ENCODE peak calls at places on chromosomes 7 and 10, in nine cellular contexts. U is A549; T is HFFc6; S is spleen; Q is fibroblast of lung; B is glutamatergic neuron; Z is CD8-positive, alpha-beta T cell; O is heart left ventricle; E is colonic mucosa. L is an unnamed sample.

GRCh38 chr10:107914450-107915276 is 750.2 kb upstream of the SORCS1 start:
- DNase-seq in S (peak), Q (peak), U (no peak), B (peak), O (no peak), E (peak), T (no peak), Z (no peak), L (no peak)

GRCh38 chr7:5088906-5089305 is 43.2 kb downstream of the RBAK start:
- DNase-seq in E (no peak), Z (no peak), U (no peak), O (no peak), S (no peak), B (no peak), Q (no peak), T (no peak), L (no peak)

GRCh38 chr10:69866246-69866687 is 64.6 kb downstream of the COL13A1 start:
- DNase-seq in E (no peak), T (no peak), B (no peak), U (no peak), Z (no peak), O (no peak), Q (no peak), S (no peak), L (no peak)

GRCh38 chr7:3309140-3309539 is 8.1 kb downstream of the SDK1 start:
- DNase-seq in B (no peak), Q (peak), S (no peak), E (no peak), Z (no peak), O (no peak), T (no peak), U (no peak), L (no peak)

GRCh38 chr10:13555884-13556529 is 27.2 kb upstream of the BEND7 start:
- DNase-seq in U (no peak), Q (no peak), T (no peak), Z (no peak), E (no peak), O (no peak), B (no peak), S (no peak), L (no peak)

GRCh38 chr10:4633186-4633585 is 192.8 kb upstream of the AKR1E2 start:
- DNase-seq in Q (no peak), S (no peak), O (no peak), T (no peak), U (no peak), Z (no peak), B (no peak), E (no peak), L (no peak)

GRCh38 chr7:4798706-4799235 is 23.3 kb downstream of the AP5Z1 start:
- DNase-seq in E (no peak), U (no peak), B (peak), O (no peak), Z (no peak), S (no peak), T (no peak), Q (no peak), L (no peak)

GRCh38 chr7:94394399-94395140 is at the start of gene COL1A2:
- DNase-seq in U (no peak), E (peak), Z (no peak), S (peak), Q (peak), O (peak), B (peak), T (peak), L (peak)

GRCh38 chr7:312409-312808 is 22.4 kb downstream of the FOXL3 start:
- DNase-seq in U (no peak), Q (no peak), O (no peak), E (no peak), T (no peak), S (no peak), Z (no peak), B (no peak), L (no peak)

GRCh38 chr10:70699659-70700174 is 27.4 kb downstream of the ADAMTS14 start:
- DNase-seq in S (no peak), E (no peak), B (no peak), U (no peak), Q (peak), T (no peak), Z (no peak), O (no peak), L (no peak)

GRCh38 chr10:53606951-53607350 is 834.4 kb upstream of the MBL2 start:
- DNase-seq in O (no peak), E (no peak), B (no peak), Z (no peak), U (no peak), Q (no peak), S (no peak), T (no peak), L (no peak)

GRCh38 chr10:21494221-21495001 is 31.1 kb downstream of the SKIDA1 start:
- DNase-seq in U (no peak), O (peak), B (peak), E (peak), T (no peak), S (peak), Q (peak), Z (no peak), L (no peak)

GRCh38 chr7:30238721-30239441 is 45.5 kb upstream of the ZNRF2 start:
- DNase-seq in T (peak), Z (no peak), O (peak), U (no peak), E (peak), B (no peak), Q (peak), S (no peak), L (no peak)

GRCh38 chr7:133207687-133208086 is 45.2 kb upstream of the EXOC4 start:
- DNase-seq in S (no peak), B (no peak), Z (no peak), T (no peak), Q (no peak), O (no peak), E (no peak), U (no peak), L (no peak)

GRCh38 chr7:28768577-28769147 is 189.5 kb downstream of the TRIL start:
- DNase-seq in B (no peak), S (no peak), E (no peak), U (no peak), Z (no peak), Q (peak), T (no peak), O (no peak), L (no peak)

GRCh38 chr7:95491634-95492314 is 6.0 kb downstream of the ASB4 start:
- DNase-seq in T (no peak), B (no peak), S (no peak), Q (peak), Z (no peak), E (no peak), O (no peak), U (no peak), L (no peak)

GRCh38 chr10:78754269-78755074 is 314.3 kb upstream of the ZMIZ1 start:
- DNase-seq in B (no peak), O (peak), Z (no peak), Q (peak), U (no peak), T (peak), S (peak), E (no peak), L (peak)

GRCh38 chr10:97768322-97769315 is 3.2 kb downstream of the SFRP5 start:
- DNase-seq in T (no peak), E (no peak), O (no peak), Z (no peak), Q (no peak), U (no peak), B (no peak), S (no peak), L (no peak)

GRCh38 chr7:4882169-4882741 is 1.3 kb downstream of the RADIL start:
- DNase-seq in B (peak), U (no peak), Q (peak), S (no peak), E (peak), Z (no peak), O (peak), T (peak), L (peak)

GRCh38 chr7:128909605-128910568 is 622 bp downstream of the KCP start:
- DNase-seq in U (no peak), O (peak), Z (no peak), T (peak), Q (peak), B (no peak), S (peak), E (no peak), L (no peak)

GRCh38 chr7:37832194-37832593 is 16.2 kb upstream of the NME8 start:
- DNase-seq in T (no peak), O (peak), S (peak), Q (peak), B (no peak), Z (no peak), E (peak), U (peak), L (no peak)

GRCh38 chr10:46229144-46229563 is 57.6 kb upstream of the ANTXRL start:
- DNase-seq in S (peak), Q (no peak), U (peak), O (no peak), T (no peak), E (peak), B (peak), Z (no peak), L (no peak)

GRCh38 chr7:115522174-115522573 is 508.4 kb downstream of the TFEC start:
- DNase-seq in T (no peak), Z (no peak), Q (no peak), B (no peak), U (no peak), E (no peak), O (no peak), S (peak), L (no peak)

GRCh38 chr10:15265076-15265475 is 96.6 kb upstream of the NMT2 start:
- DNase-seq in E (no peak), Z (no peak), O (no peak), Q (no peak), S (no peak), U (no peak), B (no peak), T (no peak), L (no peak)

GRCh38 chr7:3589756-3590155 is 288.7 kb downstream of the SDK1 start:
- DNase-seq in Z (no peak), O (no peak), S (no peak), T (no peak), U (no peak), E (no peak), Q (no peak), B (no peak), L (no peak)

GRCh38 chr10:31604646-31605170 is 285.7 kb downstream of the ZEB1 start:
- DNase-seq in Z (no peak), Q (no peak), S (no peak), O (no peak), E (no peak), B (no peak), T (no peak), U (no peak), L (no peak)

GRCh38 chr10:31602541-31603244 is 283.7 kb downstream of the ZEB1 start:
- DNase-seq in T (peak), E (peak), U (peak), S (peak), Q (peak), B (peak), Z (no peak), O (peak), L (no peak)

GRCh38 chr10:31603245-31604087 is 284.4 kb downstream of the ZEB1 start:
- DNase-seq in B (peak), O (peak), E (peak), Q (peak), Z (peak), T (peak), U (peak), S (peak), L (peak)

GRCh38 chr10:31605426-31605825 is 286.4 kb downstream of the ZEB1 start:
- DNase-seq in O (no peak), S (no peak), Q (no peak), B (no peak), E (no peak), Z (no peak), T (no peak), U (no peak), L (no peak)

DNA sequence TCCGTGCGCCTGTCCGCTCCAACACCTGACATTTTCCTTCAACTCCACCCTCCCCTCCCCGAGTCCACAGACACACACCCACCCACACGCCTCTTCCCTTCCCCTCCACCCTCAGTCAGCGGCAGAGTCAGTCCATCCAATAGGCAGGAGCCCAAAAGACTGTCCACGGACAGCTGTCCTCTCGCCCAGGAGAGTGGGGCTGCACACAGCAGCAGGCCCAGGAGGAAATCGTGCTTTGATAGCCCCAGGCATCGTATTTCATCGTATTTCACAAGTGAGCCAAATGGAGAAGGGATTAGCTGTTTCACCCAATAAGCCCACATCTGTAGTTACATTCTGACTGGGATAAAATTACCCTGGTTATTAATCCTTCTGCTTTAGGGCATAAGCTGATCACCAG is 285.1 kb downstream of the ZEB1 start:
- DNase-seq in U (no peak), Z (no peak), O (peak), S (no peak), E (no peak), T (peak), B (no peak), Q (no peak), L (no peak)
- TF ChIP-seq CTCF in U (no peak), Z (no peak), O (no peak), S (no peak), E (no peak), T (no peak), B (no peak), Q (no peak), L (no peak)

DNA sequence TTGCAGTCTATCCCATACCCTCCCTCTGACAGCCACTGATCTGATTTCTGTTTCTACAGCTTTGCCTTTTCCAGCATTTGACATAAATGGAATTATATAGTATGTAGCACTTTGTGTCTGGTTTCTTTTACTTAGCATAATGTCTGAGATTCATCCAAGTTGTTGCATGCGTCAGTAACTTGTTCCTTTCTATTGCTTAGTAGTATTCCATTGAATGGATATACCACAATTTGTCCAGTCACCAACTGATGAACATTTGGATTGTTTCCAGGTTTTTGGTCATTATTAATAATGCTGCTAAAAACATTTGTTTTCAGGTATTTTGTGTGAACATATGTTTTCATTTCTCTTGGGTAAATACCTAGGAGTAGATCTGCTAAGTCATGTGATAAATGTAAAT is 6.5 kb upstream of the KIAA1549 start:
- DNase-seq in U (no peak), T (no peak), Q (no peak), O (no peak), E (no peak), Z (no peak), S (no peak), B (no peak), L (no peak)
- TF ChIP-seq CTCF in U (no peak), T (no peak), Q (no peak), O (no peak), E (no peak), Z (no peak), S (no peak), B (no peak), L (no peak)

DNA sequence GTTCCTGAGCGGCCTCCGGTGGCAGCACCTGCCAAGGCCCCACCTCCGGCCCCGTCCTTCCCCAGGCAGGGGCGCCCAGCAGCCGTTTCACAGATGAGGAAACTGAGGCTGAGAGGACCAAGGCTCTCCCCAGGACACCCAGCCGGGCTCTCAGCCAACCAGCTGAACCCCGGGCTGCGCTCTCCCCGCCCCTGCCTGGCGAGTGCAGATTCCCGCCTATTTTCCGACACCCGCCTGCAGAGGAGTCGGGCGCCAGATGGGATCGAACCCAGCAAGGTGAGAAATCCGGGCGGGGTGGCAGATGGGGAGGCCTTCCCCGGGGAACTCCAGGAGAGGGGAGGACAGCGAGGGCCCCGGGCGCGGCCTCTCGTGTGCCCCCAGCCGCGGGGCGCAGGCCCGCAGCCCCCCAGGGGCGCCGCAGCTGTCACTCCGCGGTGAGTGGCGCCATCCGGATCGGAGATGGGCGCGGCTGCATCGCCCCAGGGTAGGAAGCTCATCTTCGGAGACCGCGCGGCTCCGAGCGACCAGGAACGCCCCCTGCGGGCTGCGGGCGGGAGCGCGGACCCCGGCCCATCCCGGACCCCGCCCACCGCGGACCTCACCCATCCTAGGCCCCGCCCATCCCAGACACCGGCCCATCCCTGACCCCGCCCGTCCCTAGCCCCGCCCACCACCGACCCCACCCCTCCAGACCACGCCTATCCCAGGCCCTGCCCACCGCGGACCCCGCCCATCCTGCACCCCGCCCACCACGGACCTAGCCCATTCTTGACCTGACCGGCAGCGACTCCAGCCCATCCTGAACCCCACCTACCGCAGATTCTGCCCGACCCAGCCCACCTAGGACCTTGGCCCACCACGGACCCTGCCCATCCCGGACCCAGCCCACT is 90.3 kb downstream of the MICALL2 start:
- DNase-seq in O (no peak), B (peak), S (no peak), U (peak), Q (no peak), E (no peak), Z (no peak), T (no peak), L (no peak)
- TF ChIP-seq CTCF in O (no peak), B (peak), S (no peak), U (peak), Q (no peak), E (no peak), Z (no peak), T (peak), L (no peak)

GRCh38 chr7:112080974-112081373 is 125.2 kb downstream of the DOCK4 start:
- DNase-seq in B (no peak), Z (no peak), U (no peak), O (no peak), Q (peak), E (no peak), T (no peak), S (no peak), L (no peak)
- TF ChIP-seq CTCF in B (no peak), Z (no peak), U (no peak), O (no peak), Q (no peak), E (no peak), T (no peak), S (no peak), L (no peak)

GRCh38 chr10:49538381-49539319 is at the start of gene ERCC6:
- DNase-seq in Z (peak), E (peak), O (peak), T (peak), U (peak), S (peak), B (peak), Q (peak), L (peak)
- TF ChIP-seq CTCF in Z (no peak), E (no peak), O (no peak), T (no peak), U (no peak), S (no peak), B (no peak), Q (no peak), L (no peak)

GRCh38 chr7:27235387-27236052 is 7.1 kb upstream of the EVX1 start:
- DNase-seq in B (peak), Q (peak), E (peak), O (no peak), T (no peak), Z (no peak), S (no peak), U (peak), L (no peak)
- TF ChIP-seq CTCF in B (no peak), Q (no peak), E (peak), O (no peak), T (peak), Z (no peak), S (no peak), U (peak), L (peak)

L was measured in BJ.